ENCODE peak calls at places on chromosome 17, in nine cellular contexts. L is Panc1; M is GM04503; C is stimulated activated effector memory CD8-positive, alpha-beta T cell treated with anti-CD3 and anti-CD28 coated beads, Interleukin-12 subunit alpha, Interleukin-12 subunit beta, amount 100 ng/mL, for 72 hours; A is AG09319; H is anterior cingulate cortex; R is thoracic aorta; N is HFFc6; Y is iPS-NIHi11. G is an unnamed sample.

GRCh38 chr17:76151896-76152454 is 10.9 kb upstream of the FOXJ1 start:
- DNase-seq in L (no peak), M (no peak), C (no peak), A (no peak), H (no peak), R (no peak), N (no peak), Y (no peak), G (no peak)

GRCh38 chr17:29140051-29140582 is 40.1 kb downstream of the MYO18A start:
- DNase-seq in L (no peak), M (no peak), C (peak), A (no peak), H (no peak), R (peak), N (peak), Y (peak), G (no peak)

GRCh38 chr17:51840688-51841087 is 317.8 kb downstream of the CA10 start:
- DNase-seq in L (no peak), M (no peak), C (no peak), A (no peak), H (no peak), R (no peak), N (no peak), Y (no peak), G (no peak)

GRCh38 chr17:54172654-54173316 is 350.1 kb downstream of the KIF2B start:
- DNase-seq in L (no peak), M (no peak), C (no peak), A (no peak), H (no peak), R (no peak), N (no peak), Y (peak), G (no peak)

GRCh38 chr17:37476431-37477130 is 13.1 kb upstream of the DUSP14 start:
- DNase-seq in L (no peak), M (no peak), C (no peak), A (no peak), H (no peak), R (no peak), N (peak), Y (no peak), G (no peak)

GRCh38 chr17:37701424-37702020 is 43.3 kb downstream of the HNF1B start:
- DNase-seq in L (no peak), M (no peak), C (peak), A (no peak), H (no peak), R (no peak), N (no peak), Y (peak), G (no peak)

GRCh38 chr17:75181608-75182318 is 996 bp downstream of the SUMO2 start:
- DNase-seq in L (no peak), M (no peak), C (peak), A (no peak), H (no peak), R (no peak), N (no peak), Y (no peak), G (peak)

GRCh38 chr17:2700491-2701141 is 10.9 kb downstream of the CLUH start:
- DNase-seq in L (no peak), M (no peak), C (no peak), A (no peak), H (no peak), R (no peak), N (no peak), Y (peak), G (no peak)

GRCh38 chr17:28901866-28902818 is 737 bp downstream of the DHRS13 start:
- DNase-seq in L (no peak), M (no peak), C (peak), A (no peak), H (no peak), R (no peak), N (no peak), Y (peak), G (peak)

GRCh38 chr17:27544350-27545131 is 86.4 kb upstream of the LGALS9 start:
- DNase-seq in L (no peak), M (no peak), C (peak), A (no peak), H (no peak), R (no peak), N (no peak), Y (no peak), G (no peak)

GRCh38 chr17:43556292-43556691 is 10.2 kb upstream of the ETV4 start:
- DNase-seq in L (no peak), M (peak), C (no peak), A (no peak), H (no peak), R (no peak), N (peak), Y (peak), G (no peak)

GRCh38 chr17:80605326-80606066 is 60.9 kb downstream of the RPTOR start:
- DNase-seq in L (peak), M (no peak), C (peak), A (no peak), H (no peak), R (no peak), N (no peak), Y (no peak), G (no peak)

GRCh38 chr17:64406321-64407200 is 15.9 kb upstream of the PECAM1 start:
- DNase-seq in L (no peak), M (no peak), C (no peak), A (no peak), H (no peak), R (no peak), N (no peak), Y (no peak), G (no peak)

GRCh38 chr17:8798176-8799000 is 777 bp downstream of the MFSD6L start:
- DNase-seq in L (no peak), M (no peak), C (peak), A (no peak), H (no peak), R (no peak), N (no peak), Y (peak), G (no peak)

GRCh38 chr17:77783991-77784820 is 174.3 kb upstream of the TNRC6C start:
- DNase-seq in L (no peak), M (no peak), C (peak), A (no peak), H (no peak), R (no peak), N (no peak), Y (no peak), G (no peak)

GRCh38 chr17:28745052-28745776 is 1.4 kb downstream of the TRAF4 start:
- DNase-seq in L (no peak), M (no peak), C (peak), A (no peak), H (no peak), R (no peak), N (no peak), Y (peak), G (no peak)

GRCh38 chr17:8275421-8276290 is 12.8 kb upstream of the RANGRF start:
- DNase-seq in L (no peak), M (no peak), C (no peak), A (no peak), H (no peak), R (no peak), N (no peak), Y (peak), G (no peak)

GRCh38 chr17:72192409-72193192 is 71.8 kb downstream of the SOX9 start:
- DNase-seq in L (no peak), M (peak), C (no peak), A (peak), H (no peak), R (no peak), N (peak), Y (no peak), G (no peak)

GRCh38 chr17:48071654-48072053 is 23.5 kb downstream of the NFE2L1 start:
- DNase-seq in L (no peak), M (no peak), C (no peak), A (no peak), H (no peak), R (no peak), N (no peak), Y (no peak), G (no peak)

GRCh38 chr17:57739402-57740224 is 5.5 kb downstream of the CCDC182 start:
- DNase-seq in L (peak), M (no peak), C (no peak), A (no peak), H (no peak), R (no peak), N (no peak), Y (peak), G (no peak)

G was measured in omental fat pad.